ENCODE peak calls at places on chromosomes 3 and 15, in nine cellular contexts. L is heart right ventricle, D is vagina, Y is cardiac fibroblast, J is astrocyte of the cerebellum, A is coronary artery, F is A549, U is heart left ventricle, B is GM12865. X is an unnamed sample.

GRCh38 chr3:12544652-12545472 is 437 bp downstream of the MKRN2OS start:
- DNase-seq in L (no peak), D (no peak), Y (no peak), J (no peak), A (no peak), F (no peak), U (no peak), B (no peak), X (no peak)

GRCh38 chr3:24682141-24682547 is 187.5 kb upstream of the THRB start:
- DNase-seq in L (no peak), D (no peak), Y (peak), J (peak), A (no peak), F (no peak), U (no peak), B (no peak), X (peak)

GRCh38 chr3:12931273-12931905 is 90.0 kb upstream of the RPL32 start:
- DNase-seq in L (peak), D (no peak), Y (no peak), J (no peak), A (no peak), F (no peak), U (peak), B (no peak), X (no peak)

GRCh38 chr15:65184305-65184943 is 718 bp downstream of the CLPX start:
- DNase-seq in L (peak), D (peak), Y (peak), J (no peak), A (peak), F (peak), U (peak), B (peak), X (peak)

GRCh38 chr3:143895805-143896204 is 47.5 kb upstream of the SLC9A9 start:
- DNase-seq in L (no peak), D (no peak), Y (peak), J (no peak), A (no peak), F (no peak), U (no peak), B (peak), X (peak)

GRCh38 chr15:63052961-63053698 is 10.6 kb downstream of the TPM1 start:
- DNase-seq in L (peak), D (no peak), Y (peak), J (no peak), A (peak), F (peak), U (peak), B (no peak), X (no peak)

GRCh38 chr15:81274932-81275341 is 49.0 kb downstream of the STARD5 start:
- DNase-seq in L (peak), D (no peak), Y (peak), J (peak), A (no peak), F (peak), U (peak), B (peak), X (peak)

GRCh38 chr15:27353837-27354236 is 382.9 kb downstream of the GABRG3 start:
- DNase-seq in L (no peak), D (no peak), Y (no peak), J (no peak), A (no peak), F (peak), U (no peak), B (no peak), X (peak)

GRCh38 chr15:75454471-75455418 is 3.3 kb upstream of the SIN3A start:
- DNase-seq in L (peak), D (no peak), Y (no peak), J (no peak), A (peak), F (no peak), U (peak), B (peak), X (peak)

GRCh38 chr15:75453703-75454470 is 2.4 kb upstream of the SIN3A start:
- DNase-seq in L (peak), D (peak), Y (peak), J (peak), A (peak), F (peak), U (peak), B (peak), X (peak)

GRCh38 chr15:75455982-75456531 is 4.6 kb upstream of the SIN3A start:
- DNase-seq in L (no peak), D (no peak), Y (peak), J (no peak), A (no peak), F (peak), U (no peak), B (peak), X (peak)

GRCh38 chr15:75455424-75455981 is 4.0 kb upstream of the SIN3A start:
- DNase-seq in L (peak), D (no peak), Y (peak), J (no peak), A (peak), F (peak), U (peak), B (peak), X (peak)

DNA sequence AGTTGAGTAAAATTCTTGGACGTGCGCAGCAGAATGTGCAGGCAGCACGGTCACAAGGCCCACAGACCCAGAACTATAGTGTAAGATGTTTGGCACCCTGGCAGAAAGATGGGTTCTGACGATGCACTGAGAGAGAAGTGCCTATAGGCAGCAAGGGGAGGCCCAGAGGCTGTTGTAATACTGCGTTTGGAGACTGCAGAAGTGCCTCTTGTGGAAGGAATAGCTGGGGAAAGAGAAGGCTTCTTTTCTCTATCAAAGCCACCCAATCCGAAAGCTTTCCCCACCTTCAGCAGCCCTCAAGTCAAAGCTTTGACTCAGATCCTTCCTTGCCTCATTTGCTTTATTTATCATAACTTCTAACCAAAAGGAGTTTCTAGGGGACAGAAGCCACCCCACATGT is 5.2 kb upstream of the SIN3A start:
- DNase-seq in L (no peak), D (no peak), Y (peak), J (no peak), A (no peak), F (no peak), U (no peak), B (no peak), X (peak)
- H3K4me3 ChIP-seq in L (no peak), D (no peak), Y (no peak), J (peak), A (no peak), F (peak), U (no peak), B (no peak), X (peak)

GRCh38 chr3:108552267-108553159 is 36.7 kb downstream of the CIP2A start:
- DNase-seq in L (peak), D (no peak), Y (peak), J (peak), A (no peak), F (peak), U (no peak), B (peak), X (peak)
- TF ChIP-seq CTCF in L (peak), D (peak), Y (no peak), J (peak), A (no peak), F (peak), U (peak), B (no peak), X (peak)

DNA sequence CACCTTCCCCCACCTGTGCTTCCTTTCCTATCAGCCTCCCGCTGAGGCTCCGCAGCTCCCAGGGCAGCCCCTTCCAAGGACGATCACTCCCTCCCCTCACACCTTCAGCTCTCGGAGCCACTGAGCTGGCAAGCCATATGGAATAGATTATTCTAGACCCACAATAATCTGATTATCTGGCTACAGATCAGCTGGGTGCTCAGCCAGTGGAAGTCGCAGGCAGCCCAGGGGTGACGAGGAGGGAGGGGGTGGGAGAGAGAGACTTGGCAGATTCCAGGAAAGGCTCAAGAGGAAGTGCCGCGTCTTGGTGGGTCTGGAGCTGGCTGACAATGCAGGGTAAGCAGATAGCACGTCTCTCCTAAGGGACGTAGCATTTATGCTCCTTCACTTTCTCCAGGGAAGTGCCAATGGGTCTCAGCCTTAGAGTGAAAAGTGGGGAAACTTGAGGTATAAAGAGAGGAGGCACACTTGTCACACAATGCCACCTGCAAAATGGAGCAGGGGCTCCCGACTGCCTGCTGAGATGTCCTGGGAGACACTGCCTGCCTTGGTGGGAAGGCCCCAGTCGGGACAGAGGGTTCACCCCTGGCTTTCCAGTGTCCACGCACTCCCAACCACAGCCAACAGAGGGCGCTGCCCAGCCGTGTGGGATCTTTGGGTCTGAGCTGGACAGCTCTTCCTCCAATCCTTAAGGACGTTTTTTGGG is 9.4 kb upstream of the MESP1 start:
- DNase-seq in L (peak), D (no peak), Y (peak), J (peak), A (no peak), F (peak), U (peak), B (peak), X (peak)
- H3K4me3 ChIP-seq in L (no peak), D (no peak), Y (no peak), J (no peak), A (no peak), F (no peak), U (no peak), B (no peak), X (no peak)

DNA sequence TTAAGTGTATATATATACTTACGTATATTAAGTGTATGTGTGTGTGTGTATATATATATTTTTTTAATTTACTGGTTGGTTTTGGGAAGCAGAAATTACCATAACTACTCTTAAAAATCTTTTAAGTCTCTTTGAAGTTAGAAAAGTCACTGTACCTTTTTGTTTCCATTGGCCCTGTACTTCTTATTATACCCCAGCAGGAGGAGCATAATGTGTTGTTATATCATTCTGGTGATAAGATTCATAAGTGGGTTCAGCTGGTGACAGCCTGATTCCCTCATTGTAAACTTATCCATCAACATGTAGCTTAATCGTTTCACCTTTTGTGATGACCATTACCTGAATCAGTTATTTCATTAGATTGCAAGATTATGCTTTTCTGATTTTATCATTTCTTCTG is 30.8 kb downstream of the MLH1 start:
- DNase-seq in L (no peak), D (no peak), Y (peak), J (no peak), A (no peak), F (no peak), U (no peak), B (no peak), X (no peak)
- TF ChIP-seq CTCF in L (peak), D (peak), Y (peak), J (peak), A (no peak), F (no peak), U (peak), B (peak), X (peak)

DNA sequence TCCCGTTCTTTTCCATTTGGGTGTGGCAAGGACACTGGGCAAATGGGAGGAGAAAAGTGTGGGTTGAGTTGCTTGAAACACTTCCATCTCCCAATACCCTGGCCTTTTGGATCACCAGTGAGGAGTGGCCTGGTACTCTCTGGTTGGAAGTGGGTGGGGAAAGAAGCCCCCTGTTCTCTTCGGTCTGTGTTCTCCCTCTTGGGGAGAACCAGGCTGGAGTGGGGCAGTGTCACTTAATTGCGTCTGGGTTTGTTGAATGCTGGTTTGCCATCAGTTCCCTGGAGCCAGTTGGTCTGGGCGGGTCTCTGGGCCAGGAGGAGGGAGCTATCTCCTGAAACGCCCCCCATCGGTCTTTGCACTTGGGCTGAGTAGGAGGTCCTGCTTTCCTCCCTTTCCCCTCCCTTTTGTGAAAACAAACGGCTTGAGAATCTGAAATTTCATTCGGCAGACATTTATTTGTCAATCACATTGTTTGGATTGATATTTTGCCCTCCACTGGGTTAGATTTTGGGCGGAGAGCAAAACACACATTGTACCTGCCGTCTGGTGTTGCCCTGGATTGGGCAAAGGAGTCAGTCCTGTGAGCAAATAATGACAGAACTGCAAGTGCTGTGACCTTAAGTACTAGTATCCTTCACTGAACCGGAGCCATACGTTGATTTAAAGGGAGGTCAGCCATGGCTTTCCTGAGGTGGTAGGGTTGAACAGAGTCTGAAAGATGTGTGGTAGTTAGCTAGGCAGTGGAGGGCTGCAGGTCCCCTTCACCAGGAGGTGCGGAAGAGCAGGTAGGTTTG is 1.6 kb downstream of the PDIA5 start:
- DNase-seq in L (no peak), D (no peak), Y (no peak), J (no peak), A (peak), F (peak), U (no peak), B (no peak), X (no peak)
- H3K4me3 ChIP-seq in L (peak), D (peak), Y (peak), J (peak), A (peak), F (peak), U (peak), B (peak), X (peak)

GRCh38 chr3:176426371-176426770 is 770.9 kb downstream of the TBL1XR1 start:
- DNase-seq in L (no peak), D (no peak), Y (no peak), J (no peak), A (no peak), F (no peak), U (no peak), B (no peak), X (no peak)

GRCh38 chr3:176431986-176432385 is 765.3 kb downstream of the TBL1XR1 start:
- DNase-seq in L (no peak), D (no peak), Y (no peak), J (peak), A (no peak), F (no peak), U (no peak), B (no peak), X (no peak)

GRCh38 chr3:176428552-176428951 is 768.7 kb downstream of the TBL1XR1 start:
- DNase-seq in L (no peak), D (no peak), Y (no peak), J (no peak), A (no peak), F (no peak), U (no peak), B (no peak), X (no peak)

GRCh38 chr3:176431073-176431472 is 766.2 kb downstream of the TBL1XR1 start:
- DNase-seq in L (no peak), D (no peak), Y (no peak), J (no peak), A (no peak), F (no peak), U (no peak), B (no peak), X (no peak)

DNA sequence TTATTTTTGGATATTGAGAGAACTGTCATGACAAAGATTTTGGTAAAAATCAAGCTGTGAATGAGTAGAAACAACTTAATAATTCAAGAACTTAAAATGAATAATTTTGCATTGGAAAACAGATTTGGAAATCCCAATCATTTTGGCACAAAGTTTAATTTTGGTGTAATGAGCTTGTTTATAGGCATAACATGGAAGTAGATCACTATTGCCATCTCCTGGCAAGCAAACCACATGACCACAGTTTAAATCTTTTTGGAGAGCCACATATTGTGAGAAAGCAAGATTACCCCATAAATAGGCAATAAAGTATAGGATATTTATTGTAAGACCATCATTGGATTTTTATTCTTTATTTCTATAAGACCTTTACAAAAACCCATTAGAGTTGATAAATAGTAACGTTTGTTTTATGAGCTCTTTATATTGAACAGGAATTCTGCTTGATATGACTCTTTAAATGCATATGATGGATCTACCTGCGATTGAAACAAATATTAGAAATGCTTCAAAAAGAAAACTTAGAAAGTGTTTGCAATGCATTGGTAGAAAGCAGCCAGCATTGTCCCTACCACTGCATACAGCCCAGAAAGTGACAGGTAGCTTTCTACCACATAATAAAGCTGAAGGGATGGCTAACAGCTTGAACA is 766.9 kb downstream of the TBL1XR1 start:
- DNase-seq in L (peak), D (no peak), Y (peak), J (peak), A (no peak), F (peak), U (no peak), B (peak), X (peak)
- TF ChIP-seq CTCF in L (peak), D (peak), Y (peak), J (peak), A (no peak), F (peak), U (peak), B (peak), X (peak)

GRCh38 chr3:52982839-52983238 is 63.0 kb downstream of the SFMBT1 start:
- DNase-seq in L (no peak), D (no peak), Y (no peak), J (no peak), A (no peak), F (no peak), U (no peak), B (peak), X (no peak)

GRCh38 chr3:52983336-52983807 is 62.5 kb downstream of the SFMBT1 start:
- DNase-seq in L (no peak), D (no peak), Y (no peak), J (no peak), A (no peak), F (no peak), U (no peak), B (peak), X (no peak)

GRCh38 chr3:52986049-52986448 is 59.8 kb downstream of the SFMBT1 start:
- DNase-seq in L (no peak), D (no peak), Y (peak), J (no peak), A (no peak), F (no peak), U (no peak), B (no peak), X (no peak)

GRCh38 chr3:52986938-52987337 is 58.9 kb downstream of the SFMBT1 start:
- DNase-seq in L (no peak), D (no peak), Y (peak), J (no peak), A (no peak), F (peak), U (no peak), B (no peak), X (peak)

GRCh38 chr3:52983828-52984227 is 62.0 kb downstream of the SFMBT1 start:
- DNase-seq in L (no peak), D (no peak), Y (no peak), J (no peak), A (no peak), F (no peak), U (no peak), B (no peak), X (no peak)
- H3K4me3 ChIP-seq in L (no peak), D (no peak), Y (no peak), J (no peak), A (no peak), F (no peak), U (no peak), B (peak), X (no peak)

GRCh38 chr3:185827595-185828344 is 2.9 kb upstream of the IGF2BP2 start:
- DNase-seq in L (no peak), D (no peak), Y (no peak), J (no peak), A (no peak), F (no peak), U (no peak), B (no peak), X (no peak)

GRCh38 chr3:185830018-185830797 is 5.4 kb upstream of the IGF2BP2 start:
- DNase-seq in L (no peak), D (no peak), Y (no peak), J (no peak), A (no peak), F (no peak), U (no peak), B (no peak), X (no peak)

GRCh38 chr3:185831990-185832389 is 7.1 kb upstream of the IGF2BP2 start:
- DNase-seq in L (no peak), D (no peak), Y (no peak), J (no peak), A (no peak), F (no peak), U (no peak), B (no peak), X (no peak)

GRCh38 chr3:185828755-185829154 is 3.9 kb upstream of the IGF2BP2 start:
- DNase-seq in L (no peak), D (no peak), Y (no peak), J (no peak), A (no peak), F (no peak), U (no peak), B (no peak), X (no peak)

GRCh38 chr3:185831195-185831594 is 6.4 kb upstream of the IGF2BP2 start:
- DNase-seq in L (no peak), D (no peak), Y (no peak), J (no peak), A (no peak), F (no peak), U (no peak), B (no peak), X (no peak)
- TF ChIP-seq CTCF in L (no peak), D (no peak), Y (no peak), J (no peak), A (no peak), F (no peak), U (no peak), B (no peak), X (no peak)

X was measured in bronchial epithelial cell.